ENCODE peak calls at places on chromosomes 11 and 22, in four cellular contexts. One of them, this sample, is unnamed.

GRCh38 chr11:121895919-121896318 is 220.1 kb downstream of the BLID start:
- DNase-seq in thoracic aorta: no peak
- DNase-seq in kidney: no peak
- DNase-seq in IMR-90: peak; percentile 61
- DNase-seq in this sample: peak; percentile 48

GRCh38 chr22:49051491-49052022 is 776.1 kb downstream of the BRD1 start:
- DNase-seq in thoracic aorta: no peak
- DNase-seq in kidney: no peak
- DNase-seq in IMR-90: no peak
- DNase-seq in this sample: no peak

GRCh38 chr22:21865041-21865440 is 2.4 kb downstream of the MAPK1 start:
- DNase-seq in IMR-90: peak; percentile 91
- DNase-seq in kidney: no peak
- DNase-seq in thoracic aorta: peak; percentile 48
- DNase-seq in this sample: peak; percentile 91

GRCh38 chr11:125433454-125434121 is 62.5 kb downstream of the FEZ1 start:
- DNase-seq in IMR-90: peak; percentile 66
- DNase-seq in thoracic aorta: no peak
- DNase-seq in kidney: no peak
- DNase-seq in this sample: peak; percentile 51

GRCh38 chr11:8331767-8332166 is 68.1 kb upstream of the LMO1 start:
- DNase-seq in IMR-90: no peak
- DNase-seq in thoracic aorta: no peak
- DNase-seq in kidney: peak; percentile 55
- DNase-seq in this sample: no peak

GRCh38 chr11:69700278-69701140 is 3.3 kb downstream of the FGF19 start:
- DNase-seq in kidney: peak; percentile 92
- DNase-seq in thoracic aorta: no peak
- DNase-seq in IMR-90: peak; percentile 75
- DNase-seq in this sample: peak; percentile 38

GRCh38 chr22:47240116-47240515 is 477.7 kb downstream of the TBC1D22A start:
- DNase-seq in kidney: no peak
- DNase-seq in IMR-90: no peak
- DNase-seq in thoracic aorta: no peak
- DNase-seq in this sample: no peak

GRCh38 chr11:83403990-83404389 is 117.8 kb upstream of the CCDC90B start:
- DNase-seq in thoracic aorta: no peak
- DNase-seq in IMR-90: no peak
- DNase-seq in kidney: no peak
- DNase-seq in this sample: no peak

GRCh38 chr11:12944889-12945288 is 64.2 kb upstream of the RASSF10 start:
- DNase-seq in kidney: no peak
- DNase-seq in IMR-90: no peak
- DNase-seq in thoracic aorta: no peak
- DNase-seq in this sample: no peak

GRCh38 chr22:26891431-26891830 is 234.0 kb downstream of the MIAT start:
- DNase-seq in kidney: no peak
- DNase-seq in thoracic aorta: no peak
- DNase-seq in IMR-90: peak; percentile 5
- DNase-seq in this sample: no peak

GRCh38 chr11:64096835-64097234 is 61.1 kb downstream of the FLRT1 start:
- DNase-seq in kidney: no peak
- DNase-seq in IMR-90: no peak
- DNase-seq in thoracic aorta: no peak
- DNase-seq in this sample: no peak

GRCh38 chr22:37343863-37344734 is 61.8 kb downstream of the CYTH4 start:
- DNase-seq in kidney: no peak
- DNase-seq in thoracic aorta: no peak
- DNase-seq in IMR-90: no peak
- DNase-seq in this sample: no peak
- TF ChIP-seq CTCF in kidney: no peak
- TF ChIP-seq CTCF in thoracic aorta: no peak
- TF ChIP-seq CTCF in IMR-90: no peak
- TF ChIP-seq CTCF in this sample: no peak

GRCh38 chr11:75582461-75582934 is 20.4 kb downstream of the SERPINH1 start:
- DNase-seq in IMR-90: no peak
- DNase-seq in kidney: no peak
- DNase-seq in thoracic aorta: no peak
- DNase-seq in this sample: no peak
- H3K4me3 ChIP-seq in IMR-90: peak overlapping the region; percentile 65
- H3K4me3 ChIP-seq in kidney: peak overlapping the region; percentile 18
- H3K4me3 ChIP-seq in thoracic aorta: peak overlapping the region; percentile 97
- H3K4me3 ChIP-seq in this sample: peak overlapping the region; percentile 64

DNA sequence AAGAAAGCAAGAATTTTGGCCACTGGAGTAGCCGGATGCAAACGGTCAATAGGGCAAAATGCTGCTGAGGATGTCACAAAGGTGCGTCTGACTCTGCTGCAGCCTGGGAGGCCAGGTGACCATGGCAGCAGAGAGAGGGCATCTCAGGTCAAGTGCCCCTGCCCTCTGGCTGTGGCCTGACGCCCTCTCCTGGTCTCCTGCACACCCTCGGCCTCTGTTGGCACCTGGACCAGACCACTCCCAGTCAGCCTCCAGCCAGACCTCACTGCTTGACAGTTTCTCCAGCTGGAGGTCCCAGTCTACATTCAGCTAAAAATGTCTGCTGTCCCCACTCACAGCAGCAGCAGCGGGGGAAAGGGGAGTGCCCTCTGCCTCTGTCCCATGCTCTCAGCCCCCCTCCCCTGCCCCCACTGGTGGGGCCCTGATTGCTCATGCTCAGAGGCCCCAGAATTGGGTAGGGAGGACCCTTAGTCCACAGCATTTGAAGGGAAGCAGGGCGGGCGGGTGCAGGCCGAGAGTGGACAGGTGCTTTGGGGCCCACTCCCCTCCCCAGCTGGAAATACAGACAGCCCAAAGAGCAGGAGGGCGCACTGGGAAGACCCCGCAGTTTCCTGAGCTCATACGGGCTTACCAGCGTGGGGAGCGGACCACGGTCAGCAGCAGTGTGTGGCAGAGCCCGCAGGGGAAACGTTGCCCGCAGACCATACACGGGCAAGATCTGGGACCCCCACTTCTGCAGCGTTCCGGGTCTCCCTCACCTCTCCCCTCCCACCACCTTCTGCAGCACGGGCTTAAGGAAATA is 1.6 kb upstream of the BRSK2 start:
- DNase-seq in IMR-90: no peak
- DNase-seq in kidney: peak; percentile 76
- DNase-seq in thoracic aorta: no peak
- DNase-seq in this sample: no peak
- TF ChIP-seq CTCF in IMR-90: no peak
- TF ChIP-seq CTCF in kidney: no peak
- TF ChIP-seq CTCF in thoracic aorta: no peak
- TF ChIP-seq CTCF in this sample: no peak

DNA sequence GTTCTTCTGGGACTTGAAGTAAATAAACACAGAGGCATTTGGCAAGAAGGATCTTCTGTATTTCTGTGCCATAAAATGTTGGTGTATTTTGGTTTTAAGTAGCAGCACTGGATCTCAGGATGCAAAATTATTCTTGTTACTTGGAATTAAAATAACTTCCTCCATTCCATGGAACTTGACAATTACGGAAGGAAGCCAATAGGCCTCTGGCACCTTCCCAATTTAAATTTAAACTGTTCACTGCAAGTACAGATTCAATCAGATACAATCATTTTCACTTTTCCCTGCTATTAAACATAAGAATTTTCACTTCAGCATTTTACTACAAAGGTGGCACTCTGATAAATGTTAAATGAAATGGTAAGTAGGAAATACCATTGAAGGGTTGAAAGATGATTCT is 288.5 kb downstream of the CASP12 start:
- DNase-seq in thoracic aorta: no peak
- DNase-seq in IMR-90: no peak
- DNase-seq in kidney: no peak
- DNase-seq in this sample: no peak
- H3K4me3 ChIP-seq in thoracic aorta: no peak overlapping the region
- H3K4me3 ChIP-seq in IMR-90: no peak overlapping the region
- H3K4me3 ChIP-seq in kidney: no peak overlapping the region
- H3K4me3 ChIP-seq in this sample: no peak overlapping the region

DNA sequence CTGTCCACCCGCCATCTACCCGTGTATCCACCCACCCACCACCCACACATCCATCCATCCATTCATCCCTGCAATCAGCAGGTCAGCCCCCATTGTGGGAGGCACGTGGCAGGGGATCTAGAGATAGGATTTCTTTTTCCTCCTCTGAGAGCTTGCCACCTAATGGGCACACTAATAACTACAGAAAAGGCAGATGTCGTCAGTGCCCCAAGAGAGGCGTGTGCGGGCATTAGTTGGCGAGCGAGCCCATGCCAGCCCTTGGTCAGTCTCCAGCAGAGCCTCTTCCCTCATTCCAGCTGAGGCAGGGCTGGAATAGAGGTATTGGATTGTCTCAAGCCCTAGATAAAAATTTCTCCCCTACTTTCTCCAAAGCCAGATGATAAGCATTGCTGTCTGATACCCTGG is 9.7 kb downstream of the USP2 start:
- DNase-seq in IMR-90: no peak
- DNase-seq in thoracic aorta: no peak
- DNase-seq in kidney: peak; percentile 39
- DNase-seq in this sample: no peak
- TF ChIP-seq CTCF in IMR-90: peak; percentile 14
- TF ChIP-seq CTCF in thoracic aorta: peak; percentile 14
- TF ChIP-seq CTCF in kidney: peak; percentile 22
- TF ChIP-seq CTCF in this sample: no peak

GRCh38 chr11:131486937-131487336 is 116.5 kb downstream of the NTM start:
- DNase-seq in kidney: no peak
- DNase-seq in IMR-90: no peak
- DNase-seq in thoracic aorta: no peak
- DNase-seq in this sample: no peak
- H3K4me3 ChIP-seq in kidney: no peak overlapping the region
- H3K4me3 ChIP-seq in IMR-90: no peak overlapping the region
- H3K4me3 ChIP-seq in thoracic aorta: no peak overlapping the region
- H3K4me3 ChIP-seq in this sample: no peak overlapping the region

DNA sequence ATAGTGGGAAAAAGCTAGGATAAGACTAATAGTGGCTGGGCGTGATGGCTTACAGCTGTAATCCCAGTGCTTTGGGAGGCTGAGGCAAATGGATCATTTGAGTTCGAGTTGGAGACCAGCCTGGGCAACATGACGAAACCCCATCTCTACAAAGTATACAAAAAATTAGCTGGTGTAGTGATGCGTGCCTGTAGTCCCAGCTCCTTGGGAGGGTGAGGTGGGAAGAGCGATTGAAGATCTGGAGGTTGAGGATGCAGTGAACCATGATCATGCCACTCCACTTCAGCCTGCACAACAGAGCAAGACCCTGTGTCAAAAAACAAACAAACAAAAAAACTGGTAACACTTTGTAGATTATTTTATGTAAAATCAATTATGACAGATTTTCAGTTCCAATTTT is 8.8 kb downstream of the ARHGAP42 start:
- DNase-seq in kidney: no peak
- DNase-seq in thoracic aorta: no peak
- DNase-seq in IMR-90: no peak
- DNase-seq in this sample: no peak
- TF ChIP-seq CTCF in kidney: no peak
- TF ChIP-seq CTCF in thoracic aorta: no peak
- TF ChIP-seq CTCF in IMR-90: no peak
- TF ChIP-seq CTCF in this sample: no peak

DNA sequence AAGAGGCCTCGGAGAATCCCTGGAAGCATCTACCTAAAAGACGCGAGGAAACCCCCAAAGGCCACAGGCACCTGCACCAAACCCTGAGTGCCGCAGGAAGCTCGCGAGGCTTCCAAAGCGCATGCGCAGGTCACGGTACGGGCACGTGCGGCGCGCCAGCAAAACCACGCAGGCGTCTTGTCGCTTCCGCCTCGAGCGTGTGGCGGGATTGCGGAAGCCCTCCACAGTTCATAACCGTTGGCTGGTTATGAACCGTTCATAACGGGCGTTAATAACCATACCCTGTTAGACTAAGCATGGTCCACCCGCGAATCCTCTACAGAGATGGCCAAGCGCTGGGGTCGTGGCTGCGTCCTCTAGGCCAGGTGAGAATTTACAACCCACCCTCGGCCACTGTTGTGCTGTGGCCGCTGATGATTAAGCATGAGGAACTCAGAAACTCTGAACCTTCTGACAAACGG is 46.4 kb downstream of the MORC2 start:
- DNase-seq in IMR-90: peak; percentile 27
- DNase-seq in kidney: peak; percentile 93
- DNase-seq in thoracic aorta: no peak
- DNase-seq in this sample: peak; percentile 53
- H3K4me3 ChIP-seq in IMR-90: peak overlapping the region; percentile 9
- H3K4me3 ChIP-seq in kidney: peak overlapping the region; percentile 42
- H3K4me3 ChIP-seq in thoracic aorta: peak overlapping the region; percentile 72
- H3K4me3 ChIP-seq in this sample: peak overlapping the region; percentile 14